ENCODE peak calls at places on chromosome 16, in seven cellular contexts. O is tibial nerve, A is transverse colon, K is adrenal gland, N is heart left ventricle, F is A549, H is HCT116. B is an unnamed sample.

GRCh38 chr16:23499801-23500200 is 10.5 kb downstream of the GGA2 start:
- DNase-seq in K (no peak), A (no peak), F (no peak), H (no peak), O (no peak), N (no peak), B (no peak)

GRCh38 chr16:3235856-3236669 is 1.1 kb upstream of the ZNF200 start:
- DNase-seq in A (peak; percentile 48), N (peak; percentile 69), K (peak; percentile 29), O (no peak), H (no peak), F (no peak), B (no peak)

GRCh38 chr16:77211880-77212735 is 12.9 kb downstream of the SYCE1L start:
- DNase-seq in K (peak; percentile 37), H (no peak), O (no peak), A (peak; percentile 73), F (peak; percentile 83), N (peak; percentile 60), B (no peak)

GRCh38 chr16:64841071-64841470 is 280.8 kb downstream of the CDH11 start:
- DNase-seq in H (no peak), A (no peak), K (no peak), O (no peak), F (no peak), N (no peak), B (no peak)

GRCh38 chr16:85041184-85041928 is 13.8 kb downstream of the KIAA0513 start:
- DNase-seq in O (no peak), H (no peak), N (no peak), K (no peak), F (no peak), A (no peak), B (no peak)

GRCh38 chr16:1706386-1707192 is 594 bp downstream of the MAPK8IP3 start:
- DNase-seq in N (no peak), H (no peak), K (peak; percentile 23), O (no peak), A (no peak), F (no peak), B (peak; percentile 52)

GRCh38 chr16:49446805-49447204 is 73.2 kb downstream of the C16orf78 start:
- DNase-seq in N (no peak), F (no peak), O (no peak), A (no peak), K (no peak), H (no peak), B (no peak)

GRCh38 chr16:59205403-59205802 is 471.3 kb upstream of the GOT2 start:
- DNase-seq in N (no peak), F (peak; percentile 3), H (no peak), A (no peak), K (no peak), O (no peak), B (no peak)

GRCh38 chr16:54275956-54276355 is 10.6 kb downstream of the IRX3 start:
- DNase-seq in F (no peak), H (no peak), O (no peak), A (no peak), N (no peak), K (no peak), B (no peak)

GRCh38 chr16:75053791-75054555 is 55.1 kb downstream of the ZNRF1 start:
- DNase-seq in F (no peak), O (peak; percentile 37), A (peak; percentile 94), N (peak; percentile 81), H (peak; percentile 40), K (peak; percentile 75), B (no peak)

GRCh38 chr16:51051671-51052070 is 99.4 kb downstream of the SALL1 start:
- DNase-seq in N (no peak), K (no peak), A (no peak), O (no peak), F (no peak), H (no peak), B (no peak)

GRCh38 chr16:89037261-89038152 is 56.1 kb upstream of the ACSF3 start:
- DNase-seq in O (no peak), K (peak; percentile 46), N (peak; percentile 45), F (peak; percentile 33), A (no peak), H (no peak), B (no peak)

GRCh38 chr16:63983401-63983800 is 1138.5 kb downstream of the CDH11 start:
- DNase-seq in F (no peak), O (no peak), N (no peak), A (no peak), K (no peak), H (no peak), B (no peak)

GRCh38 chr16:1413684-1414531 is 596 bp downstream of the UNKL start:
- DNase-seq in F (peak; percentile 61), H (peak; percentile 52), O (no peak), A (peak; percentile 67), N (no peak), K (peak; percentile 51), B (no peak)

GRCh38 chr16:1159973-1160772 is 7.3 kb downstream of the CACNA1H start:
- DNase-seq in F (no peak), K (peak; percentile 94), O (no peak), A (peak; percentile 26), N (peak; percentile 81), H (no peak), B (no peak)

GRCh38 chr16:23903001-23903414 is 67.2 kb downstream of the PRKCB start:
- DNase-seq in O (no peak), K (no peak), F (no peak), A (no peak), N (no peak), H (no peak), B (no peak)

GRCh38 chr16:20073203-20074088 is at the start of gene GPR139:
- DNase-seq in F (no peak), H (no peak), N (no peak), O (no peak), A (no peak), K (no peak), B (no peak)

GRCh38 chr16:85986931-85987749 is 88.2 kb downstream of the IRF8 start:
- DNase-seq in F (no peak), H (no peak), O (no peak), N (no peak), A (peak; percentile 50), K (no peak), B (peak; percentile 68)

GRCh38 chr16:46715769-46716305 is 26.4 kb downstream of the ORC6 start:
- DNase-seq in N (peak; percentile 85), K (no peak), A (no peak), H (no peak), F (no peak), O (no peak), B (no peak)

GRCh38 chr16:82011199-82011641 is at the start of gene SDR42E1:
- DNase-seq in N (no peak), H (peak; percentile 91), K (no peak), F (peak; percentile 21), A (peak; percentile 85), O (no peak), B (no peak)

GRCh38 chr16:66911112-66911511 is 7.6 kb downstream of the CDH16 start:
- DNase-seq in F (no peak), A (no peak), O (no peak), K (no peak), N (no peak), H (no peak), B (peak; percentile 61)

GRCh38 chr16:19696312-19696711 is 21.7 kb downstream of the KNOP1 start:
- DNase-seq in N (peak; percentile 86), A (peak; percentile 92), K (peak; percentile 74), O (peak; percentile 81), F (no peak), H (no peak), B (peak; percentile 42)

GRCh38 chr16:11183035-11183812 is 72.8 kb downstream of the SOCS1 start:
- DNase-seq in O (no peak), A (peak; percentile 30), K (no peak), H (no peak), F (no peak), N (no peak), B (no peak)

GRCh38 chr16:3014971-3015370 is 2.2 kb downstream of the CLDN9 start:
- DNase-seq in K (no peak), A (no peak), O (no peak), N (no peak), F (no peak), H (no peak), B (no peak)

GRCh38 chr16:60741810-60742209 is 1294.4 kb downstream of the CDH8 start:
- DNase-seq in O (no peak), N (no peak), K (no peak), F (no peak), H (no peak), A (no peak), B (no peak)

GRCh38 chr16:46693598-46693997 is 4.1 kb downstream of the ORC6 start:
- DNase-seq in K (no peak), O (no peak), N (no peak), F (no peak), A (no peak), H (no peak), B (no peak)

GRCh38 chr16:31700530-31701388 is 172.8 kb upstream of the ZNF267 start:
- DNase-seq in O (peak; percentile 75), N (peak; percentile 83), F (no peak), H (no peak), K (peak; percentile 75), A (peak; percentile 93), B (peak; percentile 53)
- TF ChIP-seq POLR2A in O (no peak), N (peak; percentile 12), F (peak; percentile 41), H (no peak), K (no peak), A (peak; percentile 43), B (no peak)

GRCh38 chr16:55506083-55506482 is 2.8 kb upstream of the LPCAT2 start:
- DNase-seq in F (no peak), N (no peak), O (no peak), K (no peak), A (no peak), H (no peak), B (no peak)

GRCh38 chr16:55506708-55507107 is 2.2 kb upstream of the LPCAT2 start:
- DNase-seq in A (no peak), F (no peak), K (no peak), N (no peak), O (no peak), H (no peak), B (no peak)

GRCh38 chr16:55508271-55508921 is 476 bp upstream of the LPCAT2 start:
- DNase-seq in H (no peak), F (no peak), O (no peak), A (no peak), K (no peak), N (no peak), B (no peak)

GRCh38 chr16:55510185-55510805 is 1.4 kb downstream of the LPCAT2 start:
- DNase-seq in H (no peak), O (no peak), N (no peak), A (no peak), F (no peak), K (no peak), B (no peak)

GRCh38 chr16:55508941-55509920 is at the start of gene LPCAT2:
- DNase-seq in O (peak; percentile 83), F (peak; percentile 79), A (peak; percentile 86), N (peak; percentile 90), K (peak; percentile 90), H (peak; percentile 71), B (peak; percentile 87)
- TF ChIP-seq POLR2A in O (peak; percentile 86), F (peak; percentile 67), A (peak; percentile 70), N (peak; percentile 85), K (peak; percentile 81), H (peak; percentile 73), B (peak; percentile 56)

GRCh38 chr16:27242868-27243590 is 25.5 kb downstream of the NSMCE1 start:
- DNase-seq in H (no peak), O (no peak), F (peak; percentile 35), K (no peak), N (peak; percentile 65), A (no peak), B (peak; percentile 65)
- TF ChIP-seq POLR2A in H (no peak), O (no peak), F (no peak), K (peak; percentile 18), N (no peak), A (peak; percentile 18), B (no peak)

GRCh38 chr16:22297114-22297870 is at the start of gene POLR3E:
- DNase-seq in A (peak; percentile 100), O (peak; percentile 100), K (peak; percentile 99), N (peak; percentile 99), F (peak; percentile 93), H (peak; percentile 93), B (peak; percentile 86)
- TF ChIP-seq POLR2A in A (no peak), O (peak; percentile 83), K (peak; percentile 84), N (peak; percentile 61), F (peak; percentile 44), H (peak; percentile 53), B (peak; percentile 52)

B was measured in H54.